ENCODE peak calls at places on chromosome 5, in four cellular contexts. O, Z, Y and C are unnamed samples.

GRCh38 chr5:178385472-178385853 is 152.9 kb upstream of the PHYKPL start:
- DNase-seq in Z (no peak), O (no peak), Y (no peak), C (no peak)

GRCh38 chr5:157342822-157343402 is 77.0 kb downstream of the CYFIP2 start:
- DNase-seq in Y (peak; percentile 7), O (peak; percentile 63), Z (no peak), C (no peak)

GRCh38 chr5:93592866-93593265 is 9.8 kb downstream of the NR2F1 start:
- DNase-seq in Y (no peak), O (no peak), Z (no peak), C (no peak)

GRCh38 chr5:136446565-136446964 is 81.2 kb upstream of the TRPC7 start:
- DNase-seq in O (no peak), Z (no peak), Y (no peak), C (no peak)

GRCh38 chr5:1709186-1709803 is 90.3 kb downstream of the MRPL36 start:
- DNase-seq in O (peak; percentile 44), Y (no peak), Z (no peak), C (no peak)

GRCh38 chr5:16736158-16736994 is 119.6 kb upstream of the RETREG1 start:
- DNase-seq in Z (no peak), O (peak; percentile 66), Y (peak; percentile 89), C (no peak)

GRCh38 chr5:128962211-128962610 is 3.1 kb upstream of the SLC27A6 start:
- DNase-seq in Y (no peak), Z (no peak), O (peak; percentile 46), C (no peak)

GRCh38 chr5:128227984-128228383 is 144.4 kb downstream of the SLC12A2 start:
- DNase-seq in Y (no peak), Z (no peak), O (no peak), C (no peak)

GRCh38 chr5:95942968-95943367 is 18.7 kb downstream of the ELL2 start:
- DNase-seq in Z (no peak), O (no peak), Y (no peak), C (no peak)

GRCh38 chr5:117220730-117221129 is 646.1 kb upstream of the SEMA6A start:
- DNase-seq in Y (no peak), O (no peak), Z (no peak), C (no peak)

GRCh38 chr5:1200495-1201326 is 684 bp upstream of the SLC6A19 start:
- DNase-seq in Z (no peak), Y (no peak), O (no peak), C (no peak)

GRCh38 chr5:172497591-172498255 is 43.4 kb upstream of the SH3PXD2B start:
- DNase-seq in O (peak; percentile 10), Z (no peak), Y (no peak), C (no peak)

GRCh38 chr5:103111458-103111857 is 8.5 kb downstream of the GIN1 start:
- DNase-seq in O (no peak), Z (no peak), Y (no peak), C (no peak)

GRCh38 chr5:73783823-73784222 is 157.8 kb downstream of the ARHGEF28 start:
- DNase-seq in Z (no peak), Y (no peak), O (no peak), C (no peak)

GRCh38 chr5:155954739-155955445 is 372.1 kb upstream of the SGCD start:
- DNase-seq in Y (no peak), O (no peak), Z (no peak), C (no peak)

GRCh38 chr5:141876628-141877477 is 1.4 kb downstream of the PCDH1 start:
- DNase-seq in Y (no peak), O (no peak), Z (no peak), C (no peak)
- H3K4me1 ChIP-seq in Y (peaks cover 42% of the 10 kb centered on the region), O (peaks cover 30% of the 10 kb centered on the region), Z (peaks cover 44% of the 10 kb centered on the region), C (peaks cover 45% of the 10 kb centered on the region)

GRCh38 chr5:108530706-108531105 is 148.8 kb upstream of the FBXL17 start:
- DNase-seq in O (no peak), Z (no peak), Y (no peak), C (no peak)
- H3K4ac ChIP-seq in O (no peak overlapping the region), Z (no peak overlapping the region), Y (no peak overlapping the region), C (no peak overlapping the region)

DNA sequence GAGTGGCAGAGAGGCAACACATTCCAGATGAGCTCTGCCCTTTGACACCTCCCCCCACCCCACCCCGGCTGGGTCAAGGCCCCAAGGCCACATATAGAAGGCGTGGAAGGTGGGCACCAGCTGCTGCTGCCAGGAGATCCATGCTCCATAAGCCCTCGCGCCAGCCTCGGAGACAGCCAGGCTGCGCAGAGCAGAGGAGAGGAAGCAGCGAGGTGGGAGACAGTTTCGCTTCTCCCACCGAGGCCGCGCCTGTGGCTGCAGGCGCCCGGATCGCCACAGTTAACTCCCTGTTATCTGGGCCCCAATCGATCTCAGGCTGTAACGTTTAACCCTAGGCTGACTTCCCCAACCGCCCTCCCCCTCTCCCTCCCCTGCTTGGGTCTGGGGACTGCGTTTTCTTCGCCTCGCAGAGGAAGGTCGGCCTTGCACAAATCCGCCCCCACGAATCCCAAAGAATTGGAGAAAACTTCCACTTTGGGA is 1.2 kb upstream of the CXXC5 start:
- DNase-seq in Y (no peak), O (no peak), Z (no peak), C (no peak)
- H2BK12ac ChIP-seq in Y (peak overlapping the region; percentile 58), O (no peak overlapping the region), Z (peak overlapping the region; percentile 75), C (no peak overlapping the region)

DNA sequence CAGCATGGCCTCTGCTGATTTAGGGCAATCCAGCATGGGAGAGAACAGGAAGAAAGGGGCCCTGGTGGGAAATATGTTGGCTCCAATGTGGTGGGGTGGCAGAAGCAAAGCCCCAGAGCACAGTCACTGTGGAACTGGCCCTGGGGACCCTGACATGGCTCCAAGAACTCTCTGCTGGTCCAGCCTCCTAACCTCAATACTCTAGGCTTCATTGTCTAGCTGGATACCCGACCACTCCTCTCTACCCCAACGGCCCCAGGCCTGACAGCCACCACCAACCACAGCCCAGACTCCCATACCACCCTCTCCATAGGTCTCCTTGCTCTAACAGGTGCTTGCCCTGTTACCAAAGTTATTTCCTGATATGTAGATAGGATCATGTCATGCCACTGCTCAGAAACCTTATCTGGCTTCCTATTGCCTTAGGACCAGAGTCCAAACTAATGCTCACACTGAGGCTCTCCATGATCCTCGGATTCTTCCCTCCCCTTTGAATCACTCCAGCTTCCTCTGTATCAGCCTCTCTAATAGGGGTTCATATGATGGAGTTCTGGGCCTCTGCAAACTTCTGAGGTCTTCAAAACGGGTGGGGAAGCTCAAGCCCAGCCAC is 12.9 kb downstream of the ACSL6 start:
- DNase-seq in Y (no peak), Z (no peak), O (no peak), C (no peak)
- H3K4me1 ChIP-seq in Y (peaks cover 16% of the 10 kb centered on the region), Z (peaks cover 22% of the 10 kb centered on the region), O (peaks cover 11% of the 10 kb centered on the region), C (peaks cover 28% of the 10 kb centered on the region)

DNA sequence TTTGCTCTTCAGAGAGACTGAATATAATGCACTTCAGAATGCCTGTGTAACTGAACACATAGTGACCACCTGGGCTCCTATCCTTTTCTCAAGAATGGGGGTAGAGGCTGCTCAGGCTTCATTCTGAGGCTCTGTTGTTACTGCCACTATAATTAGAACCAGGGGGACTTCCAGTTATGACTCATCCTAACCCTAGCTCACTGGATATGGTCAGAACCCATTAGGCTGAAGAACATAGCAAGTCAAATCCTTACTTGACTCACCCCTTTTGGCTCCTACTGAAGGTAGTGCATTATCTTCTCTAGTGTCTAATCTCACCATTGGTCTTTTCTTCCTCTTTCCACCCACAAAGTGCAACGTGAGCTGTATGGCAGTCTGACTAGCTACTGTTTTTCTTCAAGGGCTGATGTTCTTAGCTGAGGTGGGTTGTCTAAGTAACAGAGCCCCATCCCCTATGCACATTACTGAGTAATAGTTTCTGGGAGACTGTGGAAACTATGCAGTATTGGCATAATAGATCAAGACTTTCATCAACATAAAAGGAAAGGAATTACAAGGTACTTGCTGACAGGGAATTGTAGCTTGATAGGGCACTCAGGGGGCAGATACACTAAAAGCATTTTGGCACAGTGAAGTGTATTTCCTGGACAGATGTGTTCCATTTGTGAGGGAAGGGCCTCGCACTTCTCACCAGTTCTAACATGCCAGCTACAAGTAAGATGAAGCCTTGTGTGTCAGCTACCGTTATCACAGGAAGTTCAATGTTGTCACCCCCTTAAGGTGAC is 431.0 kb upstream of the MEF2C start:
- DNase-seq in Y (no peak), O (no peak), Z (no peak), C (no peak)
- H3K4ac ChIP-seq in Y (no peak overlapping the region), O (no peak overlapping the region), Z (no peak overlapping the region), C (no peak overlapping the region)